ENCODE peak calls at places on chromosomes 11 and 22, in nine cellular contexts. M is neural crest cell, G is non-pigmented ciliary epithelial cell, R is fibroblast of the aortic adventitia, A is GM18507, H is Panc1, T is A549, L is fibroblast of lung, O is substantia nigra. S is an unnamed sample.

GRCh38 chr11:1307163-1307870 is 2.1 kb downstream of the TOLLIP start:
- DNase-seq in G (no peak), H (no peak), L (no peak), T (no peak), R (no peak), M (no peak), O (no peak), A (no peak), S (no peak)

GRCh38 chr11:60912223-60912850 is 1.6 kb upstream of the TMEM109 start:
- DNase-seq in H (no peak), M (no peak), R (no peak), G (no peak), O (no peak), L (no peak), T (no peak), A (no peak), S (no peak)

GRCh38 chr11:123168236-123168635 is 26.8 kb downstream of the CLMP start:
- DNase-seq in M (no peak), R (no peak), G (no peak), A (no peak), L (no peak), H (no peak), T (no peak), O (no peak), S (no peak)

GRCh38 chr11:76206327-76207081 is at the start of gene WNT11:
- DNase-seq in G (no peak), L (peak), A (no peak), R (peak), H (no peak), O (no peak), M (peak), T (peak), S (no peak)

GRCh38 chr22:39317756-39318506 is 1.5 kb downstream of the RPL3 start:
- DNase-seq in O (no peak), L (peak), H (no peak), T (no peak), A (no peak), G (no peak), M (no peak), R (peak), S (no peak)

GRCh38 chr11:92596596-92597317 is 372.1 kb downstream of the FAT3 start:
- DNase-seq in L (no peak), O (no peak), R (no peak), T (no peak), M (no peak), A (no peak), G (no peak), H (no peak), S (no peak)

GRCh38 chr11:14587203-14587602 is 56.4 kb upstream of the PDE3B start:
- DNase-seq in G (no peak), T (no peak), L (no peak), H (no peak), R (no peak), A (no peak), O (no peak), M (no peak), S (no peak)

GRCh38 chr22:38782402-38783094 is 11.4 kb downstream of the DNAL4 start:
- DNase-seq in O (no peak), A (no peak), H (no peak), M (no peak), T (no peak), G (no peak), R (peak), L (no peak), S (no peak)

GRCh38 chr22:35203583-35203982 is 53.7 kb upstream of the HMGXB4 start:
- DNase-seq in L (no peak), R (no peak), A (no peak), O (no peak), H (no peak), T (no peak), G (no peak), M (no peak), S (no peak)

GRCh38 chr11:122775675-122776271 is 62.5 kb upstream of the CRTAM start:
- DNase-seq in O (no peak), L (no peak), G (no peak), R (no peak), A (no peak), H (no peak), T (no peak), M (no peak), S (no peak)

GRCh38 chr11:96102664-96103068 is 178.8 kb upstream of the MTMR2 start:
- DNase-seq in L (peak), H (no peak), G (no peak), R (peak), T (peak), A (no peak), O (no peak), M (no peak), S (no peak)

GRCh38 chr11:761526-762108 is 14.4 kb downstream of the TALDO1 start:
- DNase-seq in M (no peak), T (no peak), O (no peak), G (no peak), L (no peak), R (no peak), H (no peak), A (no peak), S (no peak)

GRCh38 chr11:121414141-121414918 is 37.8 kb upstream of the SORL1 start:
- DNase-seq in O (no peak), M (no peak), A (no peak), T (no peak), L (no peak), H (no peak), R (no peak), G (no peak), S (no peak)

GRCh38 chr22:30947821-30948454 is 20.6 kb downstream of the MORC2 start:
- DNase-seq in T (peak), R (peak), H (no peak), A (no peak), L (peak), M (no peak), O (peak), G (no peak), S (peak)

GRCh38 chr11:41971592-41971991 is 512.1 kb upstream of the LRRC4C start:
- DNase-seq in T (no peak), H (no peak), O (no peak), M (no peak), A (no peak), L (no peak), R (no peak), G (no peak), S (no peak)

GRCh38 chr11:91093141-91093540 is 870.3 kb upstream of the CHORDC1 start:
- DNase-seq in M (no peak), H (no peak), L (no peak), T (no peak), R (no peak), A (no peak), G (no peak), O (no peak), S (no peak)

GRCh38 chr11:31874631-31875191 is 63.6 kb upstream of the PAX6 start:
- DNase-seq in G (no peak), A (no peak), T (no peak), O (no peak), L (no peak), M (no peak), R (no peak), H (no peak), S (no peak)

GRCh38 chr11:34251640-34251980 is 106.2 kb downstream of the ABTB2 start:
- DNase-seq in L (no peak), G (no peak), R (peak), H (no peak), T (no peak), M (no peak), A (no peak), O (no peak), S (no peak)

GRCh38 chr11:121800704-121801516 is 315.1 kb downstream of the BLID start:
- DNase-seq in G (no peak), L (peak), R (peak), H (no peak), O (peak), A (no peak), M (no peak), T (no peak), S (no peak)

GRCh38 chr22:38125731-38126344 is 15.4 kb upstream of the BAIAP2L2 start:
- DNase-seq in L (no peak), O (peak), G (no peak), T (no peak), A (no peak), R (no peak), H (no peak), M (no peak), S (no peak)

GRCh38 chr11:132307309-132308020 is 937.0 kb downstream of the NTM start:
- DNase-seq in A (no peak), M (no peak), O (no peak), R (no peak), L (no peak), H (no peak), G (no peak), T (no peak), S (no peak)

GRCh38 chr11:64366751-64367150 is 7.8 kb downstream of the RPS6KA4 start:
- DNase-seq in A (no peak), O (no peak), L (no peak), M (no peak), R (no peak), H (no peak), G (no peak), T (no peak), S (no peak)

GRCh38 chr11:115660072-115660805 is 156.0 kb upstream of the CADM1 start:
- DNase-seq in G (no peak), L (peak), R (no peak), M (no peak), H (no peak), O (no peak), A (no peak), T (no peak), S (no peak)

GRCh38 chr11:91850533-91851305 is 373.9 kb upstream of the FAT3 start:
- DNase-seq in O (no peak), L (no peak), R (no peak), M (no peak), T (no peak), A (no peak), G (no peak), H (no peak), S (no peak)

GRCh38 chr22:46057206-46057605 is 80.2 kb upstream of the WNT7B start:
- DNase-seq in A (no peak), O (no peak), L (peak), G (no peak), H (no peak), R (peak), M (no peak), T (no peak), S (no peak)

GRCh38 chr22:49535126-49535525 is 292.5 kb downstream of the BRD1 start:
- DNase-seq in A (no peak), R (no peak), T (no peak), L (no peak), M (no peak), O (no peak), G (no peak), H (no peak), S (no peak)

GRCh38 chr11:44072757-44073658 is 6.9 kb downstream of the ACCS start:
- DNase-seq in M (no peak), G (no peak), H (no peak), O (no peak), A (no peak), L (no peak), R (no peak), T (no peak), S (no peak)

GRCh38 chr11:119810478-119811232 is 81.7 kb upstream of the NECTIN1 start:
- DNase-seq in L (no peak), R (no peak), H (no peak), O (no peak), G (no peak), M (no peak), A (no peak), T (no peak), S (no peak)

GRCh38 chr11:111344032-111344431 is 35.0 kb downstream of the POU2AF1 start:
- DNase-seq in L (peak), T (peak), R (peak), A (no peak), H (no peak), M (no peak), G (no peak), O (no peak), S (no peak)

GRCh38 chr11:111426615-111427014 is 47.5 kb upstream of the POU2AF1 start:
- DNase-seq in O (no peak), L (no peak), H (no peak), R (no peak), M (no peak), T (no peak), A (no peak), G (no peak), S (no peak)

GRCh38 chr11:9691865-9692264 is 28.0 kb downstream of the SWAP70 start:
- DNase-seq in T (no peak), R (peak), O (no peak), A (no peak), M (no peak), G (no peak), L (peak), H (peak), S (peak)

GRCh38 chr11:69643646-69644045 is 2.7 kb downstream of the CCND1 start:
- DNase-seq in M (no peak), L (no peak), R (no peak), O (no peak), T (no peak), A (no peak), H (no peak), G (no peak), S (no peak)

GRCh38 chr22:25062378-25063095 is 110.0 kb downstream of the KIAA1671 start:
- DNase-seq in G (no peak), H (no peak), R (no peak), O (no peak), M (no peak), T (no peak), L (no peak), A (no peak), S (no peak)

GRCh38 chr11:2825886-2826678 is 59.5 kb downstream of the CDKN1C start:
- DNase-seq in L (peak), M (no peak), T (no peak), R (peak), A (no peak), H (no peak), G (peak), O (peak), S (no peak)

GRCh38 chr22:50267591-50268390 is 2.4 kb downstream of the MAPK11 start:
- DNase-seq in G (no peak), R (peak), A (no peak), H (no peak), L (peak), T (peak), M (no peak), O (no peak), S (no peak)

GRCh38 chr11:18455686-18456372 is at the start of gene LDHAL6A:
- DNase-seq in T (no peak), A (no peak), L (no peak), O (no peak), R (no peak), G (no peak), H (no peak), M (no peak), S (no peak)

GRCh38 chr22:46878549-46878948 is 116.1 kb downstream of the TBC1D22A start:
- DNase-seq in M (no peak), O (no peak), G (no peak), R (no peak), L (no peak), A (no peak), T (peak), H (no peak), S (no peak)

GRCh38 chr11:78478536-78478935 is 60.9 kb upstream of the GAB2 start:
- DNase-seq in M (no peak), R (no peak), H (no peak), A (no peak), O (no peak), G (no peak), T (no peak), L (no peak), S (no peak)